ENCODE peak calls at places on chromosomes 6 and 20, in four cellular contexts. One of them, this sample, is unnamed.

GRCh38 chr6:72132425-72132824 is 246.1 kb downstream of the RIMS1 start:
- DNase-seq in AG08395: no peak
- DNase-seq in NAMALWA: no peak
- DNase-seq in activated naive CD4-positive, alpha-beta T cell: no peak
- DNase-seq in this sample: no peak

GRCh38 chr6:130927305-130927704 is 100.1 kb downstream of the SMLR1 start:
- DNase-seq in activated naive CD4-positive, alpha-beta T cell: no peak
- DNase-seq in AG08395: no peak
- DNase-seq in NAMALWA: no peak
- DNase-seq in this sample: no peak

GRCh38 chr6:37906121-37906520 is 86.6 kb downstream of the ZFAND3 start:
- DNase-seq in NAMALWA: no peak
- DNase-seq in activated naive CD4-positive, alpha-beta T cell: no peak
- DNase-seq in AG08395: no peak
- DNase-seq in this sample: no peak

GRCh38 chr6:167141667-167142432 is 15.9 kb downstream of the GPR31 start:
- DNase-seq in NAMALWA: peak
- DNase-seq in activated naive CD4-positive, alpha-beta T cell: peak
- DNase-seq in AG08395: no peak
- DNase-seq in this sample: peak

GRCh38 chr20:34582911-34583310 is 24.4 kb downstream of the MAP1LC3A start:
- DNase-seq in AG08395: no peak
- DNase-seq in activated naive CD4-positive, alpha-beta T cell: no peak
- DNase-seq in NAMALWA: no peak
- DNase-seq in this sample: no peak

GRCh38 chr6:106145741-106146227 is 59.6 kb downstream of the PRDM1 start:
- DNase-seq in NAMALWA: no peak
- DNase-seq in activated naive CD4-positive, alpha-beta T cell: no peak
- DNase-seq in AG08395: no peak
- DNase-seq in this sample: no peak

GRCh38 chr6:118394106-118394505 is 154.0 kb upstream of the PLN start:
- DNase-seq in NAMALWA: no peak
- DNase-seq in activated naive CD4-positive, alpha-beta T cell: no peak
- DNase-seq in AG08395: no peak
- DNase-seq in this sample: no peak

GRCh38 chr6:169723200-169723909 is 945 bp downstream of the PHF10 start:
- DNase-seq in AG08395: peak
- DNase-seq in activated naive CD4-positive, alpha-beta T cell: peak
- DNase-seq in NAMALWA: peak
- DNase-seq in this sample: peak

GRCh38 chr20:10578607-10579006 is 95.2 kb downstream of the JAG1 start:
- DNase-seq in NAMALWA: no peak
- DNase-seq in activated naive CD4-positive, alpha-beta T cell: no peak
- DNase-seq in AG08395: no peak
- DNase-seq in this sample: no peak

GRCh38 chr6:116206231-116206903 is 47.5 kb downstream of the TSPYL4 start:
- DNase-seq in NAMALWA: no peak
- DNase-seq in AG08395: no peak
- DNase-seq in activated naive CD4-positive, alpha-beta T cell: no peak
- DNase-seq in this sample: no peak

GRCh38 chr6:135534773-135535380 is 37.3 kb upstream of the AHI1 start:
- DNase-seq in AG08395: peak
- DNase-seq in activated naive CD4-positive, alpha-beta T cell: no peak
- DNase-seq in NAMALWA: no peak
- DNase-seq in this sample: no peak

GRCh38 chr20:21303061-21303871 is at the start of gene XRN2:
- DNase-seq in AG08395: peak
- DNase-seq in NAMALWA: peak
- DNase-seq in activated naive CD4-positive, alpha-beta T cell: peak
- DNase-seq in this sample: peak

GRCh38 chr6:106514281-106514885 is 114.9 kb downstream of the RTN4IP1 start:
- DNase-seq in NAMALWA: peak
- DNase-seq in activated naive CD4-positive, alpha-beta T cell: no peak
- DNase-seq in AG08395: no peak
- DNase-seq in this sample: no peak

GRCh38 chr20:5773589-5773988 is 23.4 kb downstream of the SHLD1 start:
- DNase-seq in activated naive CD4-positive, alpha-beta T cell: no peak
- DNase-seq in AG08395: no peak
- DNase-seq in NAMALWA: no peak
- DNase-seq in this sample: no peak

GRCh38 chr6:3850451-3851203 is 1.5 kb downstream of the FAM50B start:
- DNase-seq in activated naive CD4-positive, alpha-beta T cell: no peak
- DNase-seq in NAMALWA: peak
- DNase-seq in AG08395: no peak
- DNase-seq in this sample: no peak

GRCh38 chr20:60271597-60271996 is 313.4 kb downstream of the CDH26 start:
- DNase-seq in AG08395: no peak
- DNase-seq in NAMALWA: peak
- DNase-seq in activated naive CD4-positive, alpha-beta T cell: no peak
- DNase-seq in this sample: no peak

GRCh38 chr6:142803027-142803426 is 141.9 kb downstream of the HIVEP2 start:
- DNase-seq in NAMALWA: no peak
- DNase-seq in AG08395: no peak
- DNase-seq in activated naive CD4-positive, alpha-beta T cell: no peak
- DNase-seq in this sample: no peak

GRCh38 chr6:71420693-71421328 is 132.2 kb downstream of the OGFRL1 start:
- DNase-seq in NAMALWA: no peak
- DNase-seq in activated naive CD4-positive, alpha-beta T cell: no peak
- DNase-seq in AG08395: peak
- DNase-seq in this sample: peak

GRCh38 chr6:35590622-35591066 is 77.9 kb upstream of the TULP1 start:
- DNase-seq in activated naive CD4-positive, alpha-beta T cell: no peak
- DNase-seq in AG08395: no peak
- DNase-seq in NAMALWA: no peak
- DNase-seq in this sample: no peak

GRCh38 chr6:17446713-17447112 is 53.3 kb downstream of the CAP2 start:
- DNase-seq in NAMALWA: no peak
- DNase-seq in AG08395: no peak
- DNase-seq in activated naive CD4-positive, alpha-beta T cell: no peak
- DNase-seq in this sample: no peak

GRCh38 chr20:57167971-57168693 is 98.3 kb downstream of the BMP7 start:
- DNase-seq in AG08395: peak
- DNase-seq in NAMALWA: no peak
- DNase-seq in activated naive CD4-positive, alpha-beta T cell: no peak
- DNase-seq in this sample: peak

GRCh38 chr6:142294681-142295080 is 7.1 kb upstream of the ADGRG6 start:
- DNase-seq in NAMALWA: no peak
- DNase-seq in activated naive CD4-positive, alpha-beta T cell: no peak
- DNase-seq in AG08395: no peak
- DNase-seq in this sample: no peak

GRCh38 chr6:56816393-56816792 is 138.5 kb upstream of the BEND6 start:
- DNase-seq in activated naive CD4-positive, alpha-beta T cell: no peak
- DNase-seq in AG08395: no peak
- DNase-seq in NAMALWA: no peak
- DNase-seq in this sample: no peak

GRCh38 chr6:2157441-2158127 is 87.8 kb downstream of the GMDS start:
- DNase-seq in AG08395: peak
- DNase-seq in activated naive CD4-positive, alpha-beta T cell: no peak
- DNase-seq in NAMALWA: no peak
- DNase-seq in this sample: no peak

GRCh38 chr20:57013741-57014140 is 252.7 kb downstream of the BMP7 start:
- DNase-seq in AG08395: no peak
- DNase-seq in NAMALWA: no peak
- DNase-seq in activated naive CD4-positive, alpha-beta T cell: no peak
- DNase-seq in this sample: no peak

GRCh38 chr6:137087902-137088301 is 43.1 kb upstream of the IL20RA start:
- DNase-seq in AG08395: no peak
- DNase-seq in NAMALWA: no peak
- DNase-seq in activated naive CD4-positive, alpha-beta T cell: no peak
- DNase-seq in this sample: no peak

GRCh38 chr6:113397229-113397628 is 459.9 kb upstream of the MARCKS start:
- DNase-seq in NAMALWA: no peak
- DNase-seq in activated naive CD4-positive, alpha-beta T cell: no peak
- DNase-seq in AG08395: no peak
- DNase-seq in this sample: no peak

GRCh38 chr6:142746524-142746923 is 198.5 kb downstream of the HIVEP2 start:
- DNase-seq in NAMALWA: peak
- DNase-seq in AG08395: no peak
- DNase-seq in activated naive CD4-positive, alpha-beta T cell: peak
- DNase-seq in this sample: peak

GRCh38 chr6:163806761-163807499 is 392.4 kb downstream of the QKI start:
- DNase-seq in activated naive CD4-positive, alpha-beta T cell: no peak
- DNase-seq in NAMALWA: no peak
- DNase-seq in AG08395: peak
- DNase-seq in this sample: no peak

GRCh38 chr6:94052754-94053153 is 633.4 kb upstream of the EPHA7 start:
- DNase-seq in activated naive CD4-positive, alpha-beta T cell: no peak
- DNase-seq in NAMALWA: no peak
- DNase-seq in AG08395: no peak
- DNase-seq in this sample: no peak

GRCh38 chr6:25173951-25174474 is 105.2 kb upstream of the CARMIL1 start:
- DNase-seq in AG08395: peak
- DNase-seq in activated naive CD4-positive, alpha-beta T cell: no peak
- DNase-seq in NAMALWA: no peak
- DNase-seq in this sample: no peak

GRCh38 chr6:147251072-147251471 is 46.9 kb downstream of the STXBP5 start:
- DNase-seq in activated naive CD4-positive, alpha-beta T cell: no peak
- DNase-seq in NAMALWA: no peak
- DNase-seq in AG08395: no peak
- DNase-seq in this sample: no peak

GRCh38 chr6:118812972-118813371 is 81.0 kb upstream of the ASF1A start:
- DNase-seq in NAMALWA: no peak
- DNase-seq in activated naive CD4-positive, alpha-beta T cell: no peak
- DNase-seq in AG08395: no peak
- DNase-seq in this sample: no peak

GRCh38 chr6:66369407-66369806 is 662.4 kb upstream of the EYS start:
- DNase-seq in NAMALWA: no peak
- DNase-seq in AG08395: no peak
- DNase-seq in activated naive CD4-positive, alpha-beta T cell: no peak
- DNase-seq in this sample: no peak

GRCh38 chr6:136274062-136274461 is 15.6 kb downstream of the BCLAF1 start:
- DNase-seq in NAMALWA: no peak
- DNase-seq in activated naive CD4-positive, alpha-beta T cell: no peak
- DNase-seq in AG08395: no peak
- DNase-seq in this sample: no peak

GRCh38 chr6:46573140-46573539 is 79.5 kb downstream of the CYP39A1 start:
- DNase-seq in AG08395: no peak
- DNase-seq in NAMALWA: no peak
- DNase-seq in activated naive CD4-positive, alpha-beta T cell: no peak
- DNase-seq in this sample: no peak

GRCh38 chr6:168956884-168957730 is 296.5 kb downstream of the THBS2 start:
- DNase-seq in NAMALWA: peak
- DNase-seq in AG08395: peak
- DNase-seq in activated naive CD4-positive, alpha-beta T cell: peak
- DNase-seq in this sample: peak